ENCODE peak calls at places on chromosomes 13 and 19, in four cellular contexts. Z, C, I and D are unnamed samples. For H3K4me1, the result is how much of the 10 kb centered on the place peaks cover.

GRCh38 chr13:98033277-98034247 is 80.1 kb downstream of the IPO5 start:
- DNase-seq in I (peak), C (peak), Z (no peak), D (no peak)

GRCh38 chr13:50299546-50300249 is 284.5 kb downstream of the KCNRG start:
- DNase-seq in Z (no peak), I (no peak), C (no peak), D (no peak)

GRCh38 chr19:38930776-38931761 is at the start of gene MRPS12:
- DNase-seq in Z (peak), C (peak), I (peak), D (peak)

GRCh38 chr13:28110414-28110813 is 10.0 kb upstream of the FLT3 start:
- DNase-seq in I (no peak), C (no peak), Z (no peak), D (no peak)

GRCh38 chr13:86684402-86684801 is 885.2 kb upstream of the SLITRK6 start:
- DNase-seq in C (no peak), Z (no peak), I (no peak), D (no peak)

GRCh38 chr13:79501538-79502232 is 20.7 kb downstream of the NDFIP2 start:
- DNase-seq in Z (no peak), C (no peak), I (no peak), D (no peak)

GRCh38 chr13:109818891-109819290 is 32.5 kb upstream of the IRS2 start:
- DNase-seq in C (no peak), I (no peak), Z (no peak), D (no peak)

GRCh38 chr13:33487575-33488243 is 202.2 kb upstream of the STARD13 start:
- DNase-seq in Z (no peak), I (no peak), C (no peak), D (no peak)

GRCh38 chr13:41019578-41020347 is 647 bp upstream of the ELF1 start:
- DNase-seq in Z (no peak), C (no peak), I (no peak), D (no peak)

GRCh38 chr13:112755331-112755730 is 65.5 kb downstream of the ATP11A start:
- DNase-seq in Z (no peak), C (no peak), I (no peak), D (no peak)

GRCh38 chr13:36345438-36346221 is 564 bp downstream of the SPART start:
- DNase-seq in I (peak), Z (peak), C (peak), D (peak)

GRCh38 chr13:43388282-43389034 is 365.1 kb downstream of the DNAJC15 start:
- DNase-seq in C (peak), I (no peak), Z (no peak), D (no peak)

GRCh38 chr13:104422668-104423067 is 1356.5 kb upstream of the SLC10A2 start:
- DNase-seq in Z (no peak), I (no peak), C (no peak), D (no peak)

GRCh38 chr13:27440408-27440807 is 10.0 kb downstream of the MTIF3 start:
- DNase-seq in Z (peak), C (no peak), I (no peak), D (no peak)

GRCh38 chr13:113013303-113013702 is 44.3 kb downstream of the MCF2L start:
- DNase-seq in Z (no peak), I (no peak), C (peak), D (no peak)

GRCh38 chr13:22789916-22790315 is 390.9 kb upstream of the SGCG start:
- DNase-seq in C (no peak), Z (no peak), I (no peak), D (no peak)

GRCh38 chr19:3109491-3109890 is 15.3 kb downstream of the GNA11 start:
- DNase-seq in I (no peak), C (no peak), Z (no peak), D (no peak)

GRCh38 chr19:3107658-3108057 is 13.5 kb downstream of the GNA11 start:
- DNase-seq in C (no peak), Z (no peak), I (no peak), D (no peak)

GRCh38 chr19:3106509-3107141 is 12.5 kb downstream of the GNA11 start:
- DNase-seq in I (no peak), C (no peak), Z (no peak), D (no peak)

GRCh38 chr19:3110126-3110825 is 16.1 kb downstream of the GNA11 start:
- DNase-seq in Z (no peak), I (no peak), C (no peak), D (no peak)

DNA sequence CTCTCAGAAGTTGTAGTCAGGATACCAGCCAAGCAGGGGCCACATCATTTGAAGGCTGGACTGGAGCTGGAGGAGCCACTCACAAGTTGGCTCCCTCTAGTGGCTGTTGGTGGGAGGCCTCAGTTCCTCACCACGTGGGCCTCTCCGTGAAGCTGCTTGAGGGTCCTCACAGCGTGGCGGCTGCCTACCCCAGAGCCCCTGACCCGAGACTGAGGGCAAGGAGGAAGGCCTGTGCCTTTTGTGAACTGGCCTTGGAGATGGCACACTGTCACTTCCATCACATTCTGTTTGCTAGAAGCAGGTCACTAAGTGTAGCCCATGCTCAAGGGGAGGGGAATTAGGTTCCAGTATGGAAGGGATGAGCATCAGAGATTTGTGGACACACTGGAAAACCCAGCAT is 14.6 kb downstream of the GNA11 start:
- DNase-seq in C (no peak), Z (peak), I (peak), D (peak)
- H3K4me1 ChIP-seq in C (under half), Z (under half), I (under half), D (under half)

DNA sequence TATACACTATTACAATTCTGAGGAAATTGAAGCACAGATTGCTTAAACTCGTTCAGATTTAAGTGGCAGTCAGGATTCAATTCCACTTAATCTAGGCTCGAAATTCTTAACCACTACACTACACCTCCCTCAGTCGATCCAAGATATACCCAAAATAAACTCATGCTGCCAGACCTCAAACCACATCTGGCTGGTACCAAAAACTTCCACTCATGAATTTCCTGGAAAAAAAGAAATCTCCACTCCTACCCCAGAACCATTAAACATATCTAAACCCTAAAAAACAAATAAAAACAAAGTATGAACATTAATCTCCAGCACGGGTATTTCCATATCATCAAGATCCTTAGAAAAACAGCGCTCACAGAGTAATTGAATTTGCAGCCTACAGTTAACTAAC is 1.1 kb downstream of the ZFP30 start:
- DNase-seq in I (no peak), C (no peak), Z (no peak), D (no peak)
- H3K27ac ChIP-seq in I (peak), C (no peak), Z (no peak), D (peak)

DNA sequence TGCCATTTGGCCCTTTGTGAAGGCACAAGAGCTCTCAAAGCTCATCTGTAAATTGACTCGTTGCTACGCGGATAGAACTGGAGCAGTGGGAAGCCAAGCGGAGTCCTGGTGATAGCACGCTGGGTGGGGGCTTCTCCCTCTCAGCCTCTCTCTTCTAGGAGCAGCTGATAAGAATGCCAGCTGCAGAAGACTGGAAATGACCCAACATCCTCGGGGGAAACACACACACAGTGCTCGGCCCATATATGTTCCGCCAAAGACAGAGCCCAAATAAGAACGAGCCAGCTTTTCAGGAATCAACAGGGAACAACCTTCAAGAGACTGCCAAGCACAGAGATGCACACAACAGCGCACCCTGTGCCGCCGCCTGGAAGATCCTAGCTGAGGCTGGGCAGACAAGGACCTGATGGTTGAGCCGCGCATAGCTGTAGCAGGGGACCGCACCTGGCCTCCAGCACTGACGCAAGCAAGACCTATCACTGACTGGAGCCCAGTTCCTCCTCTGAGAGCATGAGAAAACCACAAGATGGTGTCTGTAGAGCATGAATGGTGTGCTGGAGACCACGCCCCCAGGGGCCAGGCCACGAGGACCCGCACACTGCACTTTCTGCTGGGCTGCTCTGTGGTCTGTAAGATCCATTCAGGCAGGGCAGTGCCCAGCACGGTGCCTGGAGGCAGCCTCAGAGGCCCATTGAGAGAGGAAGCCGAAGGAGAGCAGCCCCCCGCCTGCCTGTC is 16.0 kb upstream of the SLC35E1 start:
- DNase-seq in Z (peak), I (peak), C (no peak), D (no peak)
- H3K4me1 ChIP-seq in Z (half or more), I (under half), C (under half), D (under half)

DNA sequence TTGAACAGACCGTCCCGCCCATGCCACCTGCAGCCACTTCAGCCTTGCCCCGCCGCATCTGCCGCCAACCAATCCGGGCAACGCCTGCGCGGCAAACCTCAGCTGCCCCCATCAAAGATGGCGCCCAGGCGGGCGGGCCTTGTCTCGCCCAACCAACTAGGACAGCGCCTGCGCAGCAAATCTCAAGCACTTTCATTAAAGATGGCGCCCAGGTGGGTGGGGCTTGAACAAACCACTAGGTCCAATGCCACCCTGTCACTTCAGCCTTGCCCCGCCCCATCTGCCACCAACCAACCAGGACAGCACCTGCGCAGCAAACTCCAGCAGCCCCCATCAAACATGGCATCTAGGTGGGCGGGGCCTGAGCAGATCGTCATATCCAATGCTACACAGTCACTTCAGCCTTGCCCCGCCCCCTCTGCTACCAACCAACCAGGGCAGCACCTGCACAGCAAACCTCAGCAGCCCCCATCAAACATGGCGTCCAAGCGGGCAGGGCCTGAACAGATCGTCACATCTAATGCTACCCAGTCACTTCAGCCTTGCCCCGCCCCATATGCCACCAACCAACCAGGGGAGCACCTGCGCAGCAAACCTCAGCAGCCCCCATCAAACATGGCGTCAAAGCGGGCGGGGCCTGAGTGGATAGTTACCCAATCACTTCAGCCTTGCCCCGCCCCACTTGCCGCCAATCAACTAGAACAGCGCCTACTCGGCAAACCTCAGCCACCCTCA is 1.4 kb downstream of the PEG3 start:
- DNase-seq in I (peak), Z (no peak), C (no peak), D (no peak)
- H3K27ac ChIP-seq in I (peak), Z (no peak), C (no peak), D (no peak)

GRCh38 chr19:48629599-48630288 is 7.4 kb downstream of the DBP start:
- DNase-seq in I (peak), Z (no peak), C (no peak), D (peak)
- H3K4me1 ChIP-seq in I (under half), Z (under half), C (under half), D (under half)

GRCh38 chr19:35935911-35936737 is at the start of gene LRFN3:
- DNase-seq in C (no peak), I (peak), Z (peak), D (peak)
- H3K27ac ChIP-seq in C (no peak), I (peak), Z (peak), D (no peak)